ENCODE peak calls at places on chromosomes 13 and 19, in five cellular contexts. U is cardiac fibroblast, G is SW 1271, J is Calu3, H is astrocyte of the spinal cord. Z is an unnamed sample.

GRCh38 chr19:2905918-2906519 is 5.3 kb downstream of the ZNF57 start:
- DNase-seq in U (no peak), G (no peak), J (no peak), H (no peak), Z (no peak)

GRCh38 chr19:35019144-35019543 is 11.1 kb upstream of the SCN1B start:
- DNase-seq in U (no peak), G (no peak), J (no peak), H (no peak), Z (no peak)

GRCh38 chr19:12484371-12485322 is at the start of gene ZNF709:
- DNase-seq in U (peak; percentile 90), G (peak; percentile 55), J (peak; percentile 84), H (peak; percentile 85), Z (peak; percentile 59)

GRCh38 chr13:20128459-20128927 is 32.4 kb downstream of the GJA3 start:
- DNase-seq in U (no peak), G (no peak), J (peak; percentile 41), H (no peak), Z (no peak)

GRCh38 chr19:30719189-30719990 is 347.2 kb downstream of the ZNF536 start:
- DNase-seq in U (peak; percentile 44), G (no peak), J (peak; percentile 38), H (peak; percentile 2), Z (no peak)

GRCh38 chr19:4369109-4369887 is 25.9 kb downstream of the MPND start:
- DNase-seq in U (no peak), G (no peak), J (peak; percentile 38), H (peak; percentile 35), Z (no peak)

GRCh38 chr19:31286491-31286890 is 62.7 kb downstream of the TSHZ3 start:
- DNase-seq in U (no peak), G (no peak), J (no peak), H (no peak), Z (no peak)

GRCh38 chr13:105139380-105140285 is 1395.8 kb downstream of the EFNB2 start:
- DNase-seq in U (peak; percentile 34), G (no peak), J (no peak), H (peak; percentile 11), Z (no peak)

GRCh38 chr13:35787937-35788336 is 311.4 kb upstream of the MAB21L1 start:
- DNase-seq in U (peak; percentile 23), G (no peak), J (no peak), H (no peak), Z (no peak)

GRCh38 chr13:38875186-38875875 is 115.3 kb downstream of the STOML3 start:
- DNase-seq in U (no peak), G (no peak), J (no peak), H (no peak), Z (no peak)

GRCh38 chr19:46407891-46408426 is 5.4 kb downstream of the CCDC8 start:
- DNase-seq in U (no peak), G (no peak), J (no peak), H (no peak), Z (no peak)

GRCh38 chr13:90710355-90710754 is 637.1 kb upstream of the MIR17HG start:
- DNase-seq in U (no peak), G (no peak), J (no peak), H (peak; percentile 41), Z (no peak)

GRCh38 chr13:20411638-20412342 is 113.9 kb downstream of the CRYL1 start:
- DNase-seq in U (no peak), G (no peak), J (no peak), H (no peak), Z (no peak)

GRCh38 chr19:52599241-52599640 is 29.2 kb downstream of the ZNF701 start:
- DNase-seq in U (no peak), G (no peak), J (no peak), H (no peak), Z (no peak)

GRCh38 chr13:111577429-111577828 is 257.0 kb downstream of the TEX29 start:
- DNase-seq in U (no peak), G (no peak), J (no peak), H (no peak), Z (no peak)

GRCh38 chr19:11651062-11651461 is 53.8 kb downstream of the ZNF627 start:
- DNase-seq in U (no peak), G (no peak), J (no peak), H (no peak), Z (no peak)

GRCh38 chr19:17719730-17720486 is 628 bp downstream of the MAP1S start:
- DNase-seq in U (no peak), G (no peak), J (peak; percentile 44), H (no peak), Z (no peak)

GRCh38 chr13:46168341-46168740 is 13.6 kb downstream of the LCP1 start:
- DNase-seq in U (peak; percentile 14), G (no peak), J (no peak), H (no peak), Z (no peak)

GRCh38 chr13:21925720-21926119 is 254.8 kb downstream of the FGF9 start:
- DNase-seq in U (no peak), G (no peak), J (no peak), H (no peak), Z (no peak)

GRCh38 chr19:44807162-44807561 is 1.7 kb upstream of the BCAM start:
- DNase-seq in U (no peak), G (no peak), J (peak; percentile 47), H (no peak), Z (no peak)

GRCh38 chr13:49629196-49629938 is 1.1 kb downstream of the ARL11 start:
- DNase-seq in U (no peak), G (no peak), J (no peak), H (no peak), Z (no peak)

GRCh38 chr19:10339380-10339960 is at the start of gene ICAM3:
- DNase-seq in U (no peak), G (no peak), J (no peak), H (no peak), Z (no peak)

GRCh38 chr13:47499358-47500150 is 501.5 kb downstream of the SUCLA2 start:
- DNase-seq in U (peak; percentile 73), G (no peak), J (no peak), H (peak; percentile 92), Z (peak; percentile 62)

GRCh38 chr19:18194554-18195238 is 1.7 kb downstream of the MPV17L2 start:
- DNase-seq in U (peak; percentile 79), G (no peak), J (no peak), H (peak; percentile 37), Z (no peak)

GRCh38 chr13:30840515-30840914 is 65.6 kb upstream of the MEDAG start:
- DNase-seq in U (no peak), G (no peak), J (no peak), H (no peak), Z (no peak)

GRCh38 chr13:82815791-82816190 is 1066.5 kb downstream of the SLITRK1 start:
- DNase-seq in U (no peak), G (no peak), J (no peak), H (no peak), Z (no peak)

GRCh38 chr19:32870981-32871451 is 1.4 kb upstream of the SLC7A9 start:
- DNase-seq in U (no peak), G (no peak), J (no peak), H (no peak), Z (no peak)

GRCh38 chr19:16259385-16260159 is 61.9 kb downstream of the AP1M1 start:
- DNase-seq in U (no peak), G (no peak), J (no peak), H (no peak), Z (no peak)

GRCh38 chr19:49560358-49560900 is 19.9 kb downstream of the NOSIP start:
- DNase-seq in U (no peak), G (no peak), J (no peak), H (no peak), Z (no peak)

GRCh38 chr19:28932446-28932845 is 280.5 kb downstream of the UQCRFS1 start:
- DNase-seq in U (no peak), G (no peak), J (no peak), H (no peak), Z (no peak)

GRCh38 chr13:114015111-114015551 is 41.3 kb upstream of the C13orf46 start:
- DNase-seq in U (no peak), G (no peak), J (no peak), H (no peak), Z (no peak)

GRCh38 chr13:83796364-83796763 is 85.9 kb downstream of the SLITRK1 start:
- DNase-seq in U (no peak), G (no peak), J (no peak), H (no peak), Z (no peak)

GRCh38 chr13:72194531-72194930 is 327.5 kb upstream of the DACH1 start:
- DNase-seq in U (no peak), G (no peak), J (no peak), H (no peak), Z (no peak)

GRCh38 chr13:105972306-105972721 is 563.1 kb downstream of the EFNB2 start:
- DNase-seq in U (no peak), G (no peak), J (no peak), H (no peak), Z (no peak)

GRCh38 chr19:47021536-47022139 is 2.0 kb downstream of the NPAS1 start:
- DNase-seq in U (no peak), G (no peak), J (no peak), H (no peak), Z (no peak)